ENCODE peak calls at places on chromosomes 13 and 19, in four cellular contexts. H is A549, K is tibial nerve, V is suprapubic skin. T is an unnamed sample.

GRCh38 chr13:76516013-76516412 is 370.2 kb downstream of the KCTD12 start:
- DNase-seq in H (no peak), K (no peak), V (no peak), T (no peak)

GRCh38 chr19:6710273-6711077 is 10.0 kb downstream of the C3 start:
- DNase-seq in K (no peak), V (peak), H (no peak), T (no peak)

GRCh38 chr19:50835103-50835784 is 1.9 kb upstream of the KLK15 start:
- DNase-seq in V (no peak), K (no peak), H (peak), T (no peak)

GRCh38 chr19:4164262-4164661 is 10.8 kb downstream of the CREB3L3 start:
- DNase-seq in V (no peak), H (no peak), K (no peak), T (no peak)

GRCh38 chr13:34155931-34156607 is 338.1 kb downstream of the RFC3 start:
- DNase-seq in H (no peak), V (no peak), K (no peak), T (no peak)

GRCh38 chr13:59356607-59357006 is 807.1 kb downstream of the DIAPH3 start:
- DNase-seq in H (no peak), K (peak), V (no peak), T (no peak)

GRCh38 chr19:9972103-9972502 is 35.8 kb upstream of the OLFM2 start:
- DNase-seq in K (no peak), H (no peak), V (no peak), T (no peak)

GRCh38 chr13:113160983-113161382 is 2.5 kb downstream of the PROZ start:
- DNase-seq in H (no peak), V (no peak), K (no peak), T (no peak)

GRCh38 chr19:43674630-43674982 is 4.6 kb upstream of the PLAUR start:
- DNase-seq in H (no peak), V (no peak), K (no peak), T (no peak)

GRCh38 chr13:23450340-23451046 is 17.0 kb upstream of the SACS start:
- DNase-seq in K (no peak), H (no peak), V (no peak), T (no peak)

GRCh38 chr19:12995596-12996541 is 594 bp downstream of the NFIX start:
- DNase-seq in K (peak), H (no peak), V (peak), T (no peak)

GRCh38 chr13:113932060-113932459 is 41.8 kb downstream of the C13orf46 start:
- DNase-seq in K (no peak), H (no peak), V (peak), T (peak)

GRCh38 chr13:50617134-50617721 is 226.3 kb downstream of the DLEU7 start:
- DNase-seq in K (no peak), V (no peak), H (no peak), T (no peak)

GRCh38 chr13:112348642-112349345 is 27.4 kb upstream of the SPACA7 start:
- DNase-seq in V (no peak), H (no peak), K (no peak), T (no peak)

GRCh38 chr19:34300380-34300779 is 46.0 kb downstream of the GARRE1 start:
- DNase-seq in K (no peak), V (no peak), H (no peak), T (no peak)

GRCh38 chr13:30373727-30374126 is 48.6 kb upstream of the UBE2L5 start:
- DNase-seq in V (no peak), H (no peak), K (no peak), T (no peak)

GRCh38 chr19:1248454-1249297 is at the start of gene MIDN:
- DNase-seq in H (no peak), V (peak), K (peak), T (peak)

GRCh38 chr13:60754691-60755090 is 357.7 kb downstream of the TDRD3 start:
- DNase-seq in V (no peak), K (no peak), H (no peak), T (no peak)

GRCh38 chr19:42555317-42555716 is 27.0 kb upstream of the CEACAM1 start:
- DNase-seq in K (no peak), V (no peak), H (no peak), T (no peak)

GRCh38 chr13:110015253-110015652 is 228.9 kb upstream of the IRS2 start:
- DNase-seq in H (no peak), V (no peak), K (no peak), T (peak)

GRCh38 chr13:22063416-22064124 is 392.7 kb downstream of the FGF9 start:
- DNase-seq in K (no peak), H (no peak), V (no peak), T (no peak)

GRCh38 chr13:36887758-36888521 is 32.1 kb downstream of the SMAD9 start:
- DNase-seq in V (no peak), K (no peak), H (no peak), T (no peak)

GRCh38 chr13:33236021-33236420 is 49.5 kb downstream of the STARD13 start:
- DNase-seq in K (no peak), V (no peak), H (no peak), T (no peak)

GRCh38 chr13:110208116-110208515 is 98.8 kb downstream of the COL4A1 start:
- DNase-seq in V (no peak), K (no peak), H (no peak), T (no peak)

GRCh38 chr13:33676700-33677048 is 141.3 kb upstream of the RFC3 start:
- DNase-seq in H (peak), K (peak), V (no peak), T (peak)

GRCh38 chr13:65497265-65497664 is 1732.9 kb downstream of the PCDH9 start:
- DNase-seq in V (no peak), K (no peak), H (no peak), T (no peak)

GRCh38 chr19:48928164-48929005 is 5.1 kb upstream of the DHDH start:
- DNase-seq in K (no peak), H (no peak), V (no peak), T (peak)

GRCh38 chr13:106799731-106800335 is 231.9 kb upstream of the ARGLU1 start:
- DNase-seq in V (no peak), K (no peak), H (no peak), T (no peak)

GRCh38 chr19:37692956-37693660 is 26.5 kb downstream of the ZNF607 start:
- DNase-seq in H (no peak), K (no peak), V (no peak), T (no peak)

GRCh38 chr19:37695144-37695899 is 24.2 kb downstream of the ZNF607 start:
- DNase-seq in H (no peak), V (no peak), K (no peak), T (no peak)

GRCh38 chr19:37691881-37692504 is 27.6 kb downstream of the ZNF607 start:
- DNase-seq in H (no peak), K (peak), V (peak), T (peak)
- TF ChIP-seq CTCF in H (no peak), K (no peak), V (no peak), T (no peak)

GRCh38 chr13:52450012-52450792 is at the start of gene VPS36:
- DNase-seq in K (peak), V (peak), H (peak), T (peak)
- TF ChIP-seq POLR2A in K (peak), V (peak), H (peak), T (no peak)

GRCh38 chr19:57279418-57280164 is 694 bp upstream of the ZNF460 start:
- DNase-seq in K (peak), H (peak), V (peak), T (peak)
- TF ChIP-seq EP300 in K (peak), H (no peak), V (no peak), T (peak)

GRCh38 chr19:41097302-41097701 is 9.1 kb downstream of the CYP2A13 start:
- DNase-seq in V (no peak), K (no peak), H (no peak), T (no peak)

GRCh38 chr19:41095703-41096102 is 7.5 kb downstream of the CYP2A13 start:
- DNase-seq in H (no peak), K (no peak), V (no peak), T (no peak)

GRCh38 chr19:41096353-41096752 is 8.1 kb downstream of the CYP2A13 start:
- DNase-seq in V (no peak), K (no peak), H (no peak), T (no peak)

DNA sequence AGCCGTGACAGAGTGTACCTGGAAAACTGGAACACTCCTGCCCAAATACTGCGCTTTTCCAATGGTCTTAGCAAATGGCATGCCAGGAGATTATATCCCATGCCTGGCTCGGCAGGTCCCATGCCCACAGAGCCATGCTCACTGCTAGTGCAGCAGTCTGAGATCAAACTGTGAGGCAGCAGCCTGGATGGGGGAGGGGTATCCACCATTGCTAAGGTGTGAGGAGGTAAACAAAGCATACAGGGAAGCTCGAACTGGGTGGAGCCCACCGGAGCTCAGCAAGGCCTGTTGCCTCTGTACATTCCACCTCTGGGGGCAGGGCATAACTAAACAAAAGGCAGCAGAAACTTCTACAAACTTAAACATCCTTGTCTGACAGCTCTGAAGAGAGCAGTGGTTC is 10.5 kb downstream of the CYP2A13 start:
- DNase-seq in H (no peak), K (no peak), V (no peak), T (no peak)
- TF ChIP-seq CTCF in H (no peak), K (no peak), V (no peak), T (no peak)

GRCh38 chr19:33252971-33253370 is 27.3 kb upstream of the SLC7A10 start:
- DNase-seq in V (no peak), H (no peak), K (no peak), T (no peak)
- TF ChIP-seq POLR2A in V (no peak), H (no peak), K (no peak), T (no peak)

GRCh38 chr19:35740423-35741215 is 1.6 kb downstream of the IGFLR1 start:
- DNase-seq in K (peak), V (peak), H (peak), T (peak)
- TF ChIP-seq EP300 in K (peak), V (peak), H (no peak), T (peak)

DNA sequence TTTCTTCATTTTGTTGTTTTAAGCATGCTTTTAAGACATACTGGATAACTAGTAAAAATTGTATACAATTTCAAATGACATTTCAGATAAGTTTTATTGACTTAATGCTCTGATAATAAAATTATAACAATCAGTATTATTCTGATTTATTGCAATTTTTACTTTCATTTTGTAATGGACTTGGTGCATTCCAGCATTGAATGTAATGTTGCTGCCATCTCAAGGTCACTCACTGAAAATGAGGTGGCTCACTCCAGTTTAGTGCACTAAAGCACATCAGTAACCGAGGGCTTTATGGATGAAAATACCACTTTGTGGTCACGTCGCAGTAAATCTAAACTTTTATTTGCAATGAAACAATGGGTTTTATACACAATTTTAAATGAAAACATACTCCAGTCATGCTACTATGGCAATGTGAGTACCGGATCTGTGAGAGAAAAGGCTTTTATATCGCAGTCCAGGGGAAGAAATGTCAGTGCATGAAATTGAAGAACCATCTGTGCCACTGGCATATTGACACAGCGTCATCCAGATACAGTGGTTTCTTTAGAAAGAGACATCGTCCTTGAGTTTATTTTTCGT is 20.7 kb upstream of the ZNF507 start:
- DNase-seq in K (no peak), V (no peak), H (no peak), T (no peak)
- TF ChIP-seq CTCF in K (no peak), V (no peak), H (peak), T (no peak)

GRCh38 chr19:55653651-55654322 is 1.0 kb upstream of the U2AF2 start:
- DNase-seq in H (peak), K (peak), V (peak), T (peak)
- TF ChIP-seq POLR2A in H (peak), K (peak), V (peak), T (no peak)

GRCh38 chr13:39505151-39505550 is 97.8 kb downstream of the LHFPL6 start:
- DNase-seq in K (no peak), H (no peak), V (no peak), T (no peak)

GRCh38 chr13:39510296-39510695 is 92.7 kb downstream of the LHFPL6 start:
- DNase-seq in H (no peak), V (no peak), K (no peak), T (no peak)

GRCh38 chr13:39512687-39513086 is 90.3 kb downstream of the LHFPL6 start:
- DNase-seq in K (no peak), V (no peak), H (no peak), T (no peak)

GRCh38 chr13:39506559-39507390 is 96.2 kb downstream of the LHFPL6 start:
- DNase-seq in V (no peak), H (no peak), K (no peak), T (no peak)

DNA sequence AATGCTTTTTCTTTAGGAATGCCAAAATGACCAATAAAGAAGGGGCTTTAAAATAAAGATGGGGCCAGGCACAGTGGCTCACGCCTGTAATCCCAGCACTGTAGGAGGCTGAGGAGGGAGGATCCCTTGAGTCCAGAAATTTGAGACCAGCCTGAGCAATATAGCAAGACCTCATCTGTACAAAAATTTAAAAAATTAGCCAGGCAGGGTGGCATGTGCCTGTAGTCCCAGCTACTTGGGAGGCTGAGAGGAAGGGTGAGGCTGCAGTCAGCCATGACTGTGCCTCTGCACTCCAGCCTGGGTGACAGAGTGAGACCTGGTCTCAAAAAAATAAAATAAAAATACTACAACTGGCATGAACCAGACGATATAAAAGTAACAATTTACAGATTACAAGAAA is 93.4 kb downstream of the LHFPL6 start:
- DNase-seq in V (no peak), H (no peak), K (no peak), T (no peak)
- TF ChIP-seq EP300 in V (no peak), H (no peak), K (no peak), T (no peak)

T was measured in stomach.